ENCODE peak calls at places on chromosomes 4 and X, in nine cellular contexts. One of them, this sample, is unnamed. For H3K4me1 and H3K27me3, the result is how much of the 10 kb centered on the place peaks cover.

GRCh38 chr4:3870567-3870962 is 104.4 kb downstream of the ADRA2C start:
- DNase-seq in IMR-90: no peak
- DNase-seq in HCT116: no peak
- DNase-seq in testis: no peak
- DNase-seq in endodermal cell: peak
- DNase-seq in sigmoid colon: no peak
- DNase-seq in colonic mucosa: no peak
- DNase-seq in astrocyte: no peak
- DNase-seq in pancreas: no peak
- DNase-seq in this sample: no peak

GRCh38 chr4:125703443-125703842 is 388.7 kb downstream of the FAT4 start:
- DNase-seq in astrocyte: peak
- DNase-seq in HCT116: no peak
- DNase-seq in pancreas: no peak
- DNase-seq in testis: no peak
- DNase-seq in endodermal cell: no peak
- DNase-seq in sigmoid colon: no peak
- DNase-seq in colonic mucosa: no peak
- DNase-seq in IMR-90: peak
- DNase-seq in this sample: no peak

GRCh38 chrX:16970977-16971376 is 24.5 kb downstream of the REPS2 start:
- DNase-seq in endodermal cell: no peak
- DNase-seq in pancreas: no peak
- DNase-seq in astrocyte: peak
- DNase-seq in IMR-90: peak
- DNase-seq in colonic mucosa: no peak
- DNase-seq in testis: no peak
- DNase-seq in HCT116: no peak
- DNase-seq in sigmoid colon: no peak
- DNase-seq in this sample: no peak

GRCh38 chrX:16999275-16999674 is 52.8 kb downstream of the REPS2 start:
- DNase-seq in pancreas: no peak
- DNase-seq in sigmoid colon: no peak
- DNase-seq in IMR-90: no peak
- DNase-seq in astrocyte: no peak
- DNase-seq in HCT116: no peak
- DNase-seq in endodermal cell: no peak
- DNase-seq in colonic mucosa: no peak
- DNase-seq in testis: no peak
- DNase-seq in this sample: no peak

GRCh38 chrX:69508610-69509009 is 4.5 kb downstream of the NALF2 start:
- DNase-seq in sigmoid colon: no peak
- DNase-seq in testis: no peak
- DNase-seq in endodermal cell: peak
- DNase-seq in HCT116: no peak
- DNase-seq in colonic mucosa: no peak
- DNase-seq in astrocyte: no peak
- DNase-seq in IMR-90: no peak
- DNase-seq in pancreas: no peak
- DNase-seq in this sample: no peak

GRCh38 chr4:4775493-4776004 is 83.9 kb upstream of the MSX1 start:
- DNase-seq in IMR-90: no peak
- DNase-seq in sigmoid colon: no peak
- DNase-seq in HCT116: no peak
- DNase-seq in colonic mucosa: no peak
- DNase-seq in astrocyte: no peak
- DNase-seq in pancreas: no peak
- DNase-seq in testis: no peak
- DNase-seq in endodermal cell: peak
- DNase-seq in this sample: peak

GRCh38 chrX:74248889-74249288 is 55.1 kb upstream of the ZCCHC13 start:
- DNase-seq in pancreas: no peak
- DNase-seq in astrocyte: no peak
- DNase-seq in testis: no peak
- DNase-seq in IMR-90: no peak
- DNase-seq in colonic mucosa: peak
- DNase-seq in HCT116: no peak
- DNase-seq in sigmoid colon: no peak
- DNase-seq in endodermal cell: peak
- DNase-seq in this sample: no peak

GRCh38 chr4:173526034-173526482 is 4.0 kb downstream of the HAND2 start:
- DNase-seq in HCT116: no peak
- DNase-seq in testis: no peak
- DNase-seq in astrocyte: no peak
- DNase-seq in sigmoid colon: peak
- DNase-seq in endodermal cell: peak
- DNase-seq in colonic mucosa: no peak
- DNase-seq in IMR-90: no peak
- DNase-seq in pancreas: no peak
- DNase-seq in this sample: no peak

GRCh38 chrX:106171293-106171692 is 3.2 kb downstream of the PWWP3B start:
- DNase-seq in astrocyte: no peak
- DNase-seq in pancreas: no peak
- DNase-seq in IMR-90: no peak
- DNase-seq in HCT116: no peak
- DNase-seq in endodermal cell: no peak
- DNase-seq in testis: no peak
- DNase-seq in sigmoid colon: no peak
- DNase-seq in colonic mucosa: no peak
- DNase-seq in this sample: no peak

GRCh38 chrX:134377537-134377936 is 82.4 kb upstream of the HPRT1 start:
- DNase-seq in HCT116: no peak
- DNase-seq in sigmoid colon: no peak
- DNase-seq in IMR-90: peak
- DNase-seq in colonic mucosa: no peak
- DNase-seq in pancreas: peak
- DNase-seq in astrocyte: peak
- DNase-seq in testis: peak
- DNase-seq in endodermal cell: no peak
- DNase-seq in this sample: peak

GRCh38 chrX:123731987-123732678 is 719 bp downstream of the THOC2 start:
- DNase-seq in HCT116: no peak
- DNase-seq in testis: peak
- DNase-seq in sigmoid colon: no peak
- DNase-seq in colonic mucosa: peak
- DNase-seq in IMR-90: peak
- DNase-seq in endodermal cell: peak
- DNase-seq in pancreas: no peak
- DNase-seq in astrocyte: no peak
- DNase-seq in this sample: no peak

GRCh38 chr4:25970241-25970675 is 56.2 kb downstream of the SMIM20 start:
- DNase-seq in testis: no peak
- DNase-seq in pancreas: no peak
- DNase-seq in astrocyte: no peak
- DNase-seq in IMR-90: no peak
- DNase-seq in HCT116: no peak
- DNase-seq in endodermal cell: no peak
- DNase-seq in sigmoid colon: peak
- DNase-seq in colonic mucosa: peak
- DNase-seq in this sample: peak

GRCh38 chrX:100447563-100448397 is 37.7 kb upstream of the PCDH19 start:
- DNase-seq in endodermal cell: peak
- DNase-seq in astrocyte: no peak
- DNase-seq in colonic mucosa: peak
- DNase-seq in HCT116: peak
- DNase-seq in testis: peak
- DNase-seq in sigmoid colon: no peak
- DNase-seq in pancreas: peak
- DNase-seq in IMR-90: peak
- DNase-seq in this sample: peak

GRCh38 chr4:58502839-58503238 is 1392.7 kb upstream of the IGFBP7 start:
- DNase-seq in pancreas: no peak
- DNase-seq in sigmoid colon: no peak
- DNase-seq in colonic mucosa: no peak
- DNase-seq in HCT116: no peak
- DNase-seq in testis: no peak
- DNase-seq in IMR-90: no peak
- DNase-seq in astrocyte: no peak
- DNase-seq in endodermal cell: no peak
- DNase-seq in this sample: no peak

GRCh38 chr4:57424231-57424897 is 314.2 kb upstream of the IGFBP7 start:
- DNase-seq in sigmoid colon: no peak
- DNase-seq in testis: no peak
- DNase-seq in astrocyte: peak
- DNase-seq in colonic mucosa: no peak
- DNase-seq in endodermal cell: no peak
- DNase-seq in pancreas: peak
- DNase-seq in HCT116: no peak
- DNase-seq in IMR-90: peak
- DNase-seq in this sample: no peak

GRCh38 chr4:8840006-8840793 is 31.4 kb downstream of the HMX1 start:
- DNase-seq in pancreas: no peak
- DNase-seq in HCT116: no peak
- DNase-seq in endodermal cell: peak
- DNase-seq in astrocyte: no peak
- DNase-seq in colonic mucosa: no peak
- DNase-seq in IMR-90: no peak
- DNase-seq in testis: no peak
- DNase-seq in sigmoid colon: peak
- DNase-seq in this sample: no peak

GRCh38 chrX:136768469-136769084 is 12.2 kb downstream of the ARHGEF6 start:
- DNase-seq in sigmoid colon: peak
- DNase-seq in pancreas: peak
- DNase-seq in testis: peak
- DNase-seq in HCT116: peak
- DNase-seq in endodermal cell: peak
- DNase-seq in colonic mucosa: peak
- DNase-seq in IMR-90: peak
- DNase-seq in astrocyte: peak
- DNase-seq in this sample: peak

GRCh38 chrX:20461576-20461975 is 194.9 kb upstream of the RPS6KA3 start:
- DNase-seq in colonic mucosa: no peak
- DNase-seq in IMR-90: peak
- DNase-seq in endodermal cell: no peak
- DNase-seq in pancreas: no peak
- DNase-seq in astrocyte: peak
- DNase-seq in HCT116: no peak
- DNase-seq in sigmoid colon: no peak
- DNase-seq in testis: no peak
- DNase-seq in this sample: no peak

GRCh38 chr4:52037730-52038108 is 380 bp downstream of the SGCB start:
- DNase-seq in IMR-90: peak
- DNase-seq in astrocyte: peak
- DNase-seq in HCT116: no peak
- DNase-seq in sigmoid colon: peak
- DNase-seq in endodermal cell: peak
- DNase-seq in pancreas: no peak
- DNase-seq in testis: peak
- DNase-seq in colonic mucosa: peak
- DNase-seq in this sample: peak

GRCh38 chr4:4770610-4771009 is 88.9 kb upstream of the MSX1 start:
- DNase-seq in colonic mucosa: no peak
- DNase-seq in endodermal cell: no peak
- DNase-seq in pancreas: no peak
- DNase-seq in astrocyte: no peak
- DNase-seq in IMR-90: no peak
- DNase-seq in HCT116: no peak
- DNase-seq in sigmoid colon: no peak
- DNase-seq in testis: no peak
- DNase-seq in this sample: no peak

DNA sequence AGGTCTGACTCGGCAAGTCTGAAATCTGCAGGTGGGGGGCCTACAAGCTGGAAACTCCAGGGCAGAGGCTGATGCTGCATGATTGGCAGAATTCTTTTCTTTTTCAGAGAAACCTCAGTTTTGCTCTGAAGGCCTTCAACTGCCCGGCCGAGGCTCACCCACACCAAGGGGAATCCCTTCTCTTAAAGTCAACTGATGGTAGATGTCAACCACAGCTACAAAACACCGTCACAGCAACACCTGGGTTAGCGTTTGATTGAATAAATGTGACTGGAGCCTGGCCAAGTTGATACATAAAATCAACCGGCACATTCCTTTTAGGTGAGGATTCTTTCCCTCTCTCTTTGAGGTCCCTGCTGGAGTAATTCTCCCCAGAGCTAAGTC is 15.2 kb upstream of the KIAA0232 start:
- DNase-seq in pancreas: no peak
- DNase-seq in astrocyte: no peak
- DNase-seq in colonic mucosa: peak
- DNase-seq in HCT116: no peak
- DNase-seq in IMR-90: peak
- DNase-seq in sigmoid colon: peak
- DNase-seq in testis: no peak
- DNase-seq in endodermal cell: peak
- DNase-seq in this sample: no peak
- H3K4me1 ChIP-seq in pancreas: under half
- H3K4me1 ChIP-seq in astrocyte: under half
- H3K4me1 ChIP-seq in colonic mucosa: under half
- H3K4me1 ChIP-seq in HCT116: under half
- H3K4me1 ChIP-seq in IMR-90: under half
- H3K4me1 ChIP-seq in sigmoid colon: under half
- H3K4me1 ChIP-seq in testis: under half
- H3K4me1 ChIP-seq in endodermal cell: under half
- H3K4me1 ChIP-seq in this sample: under half

DNA sequence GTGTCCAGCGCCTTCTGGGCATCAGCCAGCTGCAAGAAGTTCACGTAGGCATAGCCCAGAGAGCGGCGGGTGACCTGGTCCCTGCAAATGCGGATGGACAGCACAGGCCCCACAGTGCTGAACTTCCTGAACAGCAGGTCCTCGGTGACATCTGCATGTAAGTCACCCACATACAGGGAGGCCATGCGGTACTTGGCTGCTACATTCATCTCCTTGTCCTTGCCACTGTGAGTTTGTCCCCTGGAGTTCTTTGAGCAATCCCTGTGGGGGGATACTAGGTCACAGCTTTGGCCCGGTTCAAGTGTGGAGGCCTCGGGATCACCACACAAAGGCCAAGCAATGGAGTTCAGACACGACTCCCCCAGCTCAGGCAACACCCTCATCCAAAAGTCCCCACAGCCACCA is 776 bp downstream of the PABPC4L start:
- DNase-seq in astrocyte: no peak
- DNase-seq in colonic mucosa: no peak
- DNase-seq in testis: no peak
- DNase-seq in HCT116: no peak
- DNase-seq in endodermal cell: no peak
- DNase-seq in IMR-90: no peak
- DNase-seq in pancreas: no peak
- DNase-seq in sigmoid colon: peak
- DNase-seq in this sample: peak
- H3K4me3 ChIP-seq in astrocyte: peak
- H3K4me3 ChIP-seq in colonic mucosa: no peak
- H3K4me3 ChIP-seq in testis: peak
- H3K4me3 ChIP-seq in HCT116: no peak
- H3K4me3 ChIP-seq in endodermal cell: peak
- H3K4me3 ChIP-seq in IMR-90: peak
- H3K4me3 ChIP-seq in pancreas: peak
- H3K4me3 ChIP-seq in sigmoid colon: peak
- H3K4me3 ChIP-seq in this sample: peak

GRCh38 chr4:54661686-54662085 is 3.9 kb downstream of the KIT start:
- DNase-seq in endodermal cell: no peak
- DNase-seq in astrocyte: peak
- DNase-seq in colonic mucosa: no peak
- DNase-seq in pancreas: no peak
- DNase-seq in HCT116: no peak
- DNase-seq in sigmoid colon: no peak
- DNase-seq in testis: no peak
- DNase-seq in IMR-90: peak
- DNase-seq in this sample: no peak
- H3K27me3 ChIP-seq in endodermal cell: under half
- H3K27me3 ChIP-seq in astrocyte: under half
- H3K27me3 ChIP-seq in colonic mucosa: under half
- H3K27me3 ChIP-seq in pancreas: under half
- H3K27me3 ChIP-seq in HCT116: under half
- H3K27me3 ChIP-seq in sigmoid colon: under half
- H3K27me3 ChIP-seq in testis: under half
- H3K27me3 ChIP-seq in IMR-90: under half
- H3K27me3 ChIP-seq in this sample: under half

GRCh38 chrX:37854148-37854547 is 6.8 kb upstream of the DYNLT3 start:
- DNase-seq in HCT116: no peak
- DNase-seq in pancreas: no peak
- DNase-seq in colonic mucosa: no peak
- DNase-seq in sigmoid colon: no peak
- DNase-seq in testis: no peak
- DNase-seq in astrocyte: no peak
- DNase-seq in IMR-90: no peak
- DNase-seq in endodermal cell: no peak
- DNase-seq in this sample: no peak
- H3K4me1 ChIP-seq in HCT116: under half
- H3K4me1 ChIP-seq in pancreas: under half
- H3K4me1 ChIP-seq in colonic mucosa: under half
- H3K4me1 ChIP-seq in sigmoid colon: under half
- H3K4me1 ChIP-seq in testis: under half
- H3K4me1 ChIP-seq in astrocyte: under half
- H3K4me1 ChIP-seq in IMR-90: under half
- H3K4me1 ChIP-seq in endodermal cell: under half
- H3K4me1 ChIP-seq in this sample: under half